ENCODE peak calls at places on chromosomes 16 and 17, in seven cellular contexts. K, Y, B, U, G, R and F are unnamed samples.

GRCh38 chr16:10579575-10579964 is 828 bp downstream of the EMP2 start:
- DNase-seq in K (no peak), G (no peak), U (no peak), R (no peak), Y (no peak), B (no peak), F (no peak)

GRCh38 chr16:66878067-66878466 is 2.2 kb upstream of the PDP2 start:
- DNase-seq in R (no peak), B (peak), U (no peak), G (no peak), K (peak), Y (no peak), F (no peak)

GRCh38 chr16:3401719-3402397 is 843 bp downstream of the ZNF174 start:
- DNase-seq in K (peak), Y (no peak), G (no peak), R (no peak), B (no peak), U (peak), F (no peak)

GRCh38 chr17:28745052-28745776 is 1.4 kb downstream of the TRAF4 start:
- DNase-seq in U (peak), R (peak), Y (peak), G (peak), B (peak), K (peak), F (no peak)

GRCh38 chr17:75404739-75405364 is 626 bp downstream of the GRB2 start:
- DNase-seq in G (peak), B (peak), Y (no peak), U (no peak), R (peak), K (peak), F (peak)

GRCh38 chr17:37417852-37418251 is 11.2 kb downstream of the TADA2A start:
- DNase-seq in K (peak), Y (no peak), R (no peak), B (no peak), G (no peak), U (no peak), F (no peak)

GRCh38 chr16:55643161-55643970 is 12.4 kb upstream of the SLC6A2 start:
- DNase-seq in B (no peak), Y (no peak), U (no peak), K (peak), R (no peak), G (no peak), F (no peak)

GRCh38 chr17:15409721-15410247 is 57.6 kb downstream of the CDRT4 start:
- DNase-seq in R (no peak), B (peak), G (no peak), K (peak), Y (peak), U (peak), F (no peak)

GRCh38 chr17:48483471-48484131 is 47.2 kb downstream of the HOXB1 start:
- DNase-seq in Y (peak), K (peak), R (no peak), G (no peak), U (no peak), B (peak), F (peak)

GRCh38 chr16:47258874-47259461 is 115.2 kb upstream of the NETO2 start:
- DNase-seq in Y (peak), U (peak), G (no peak), R (no peak), K (peak), B (peak), F (peak)

GRCh38 chr17:10879110-10879509 is 41.2 kb upstream of the PIRT start:
- DNase-seq in B (no peak), G (no peak), K (peak), U (no peak), Y (no peak), R (no peak), F (no peak)

GRCh38 chr17:4576729-4577322 is 7.5 kb upstream of the SMTNL2 start:
- DNase-seq in R (no peak), U (no peak), K (no peak), B (no peak), Y (no peak), G (no peak), F (no peak)

GRCh38 chr16:1964046-1964505 is 550 bp downstream of the RPS2 start:
- DNase-seq in K (peak), U (no peak), G (peak), B (no peak), Y (no peak), R (no peak), F (no peak)

GRCh38 chr16:75102595-75102994 is 14.0 kb downstream of the LDHD start:
- DNase-seq in G (no peak), K (no peak), U (no peak), B (no peak), R (no peak), Y (no peak), F (no peak)

GRCh38 chr17:12522743-12523181 is 142.9 kb upstream of the MYOCD start:
- DNase-seq in U (no peak), R (no peak), B (peak), G (no peak), Y (no peak), K (peak), F (no peak)

GRCh38 chr17:80381416-80381923 is 33.5 kb upstream of the ENDOV start:
- DNase-seq in K (no peak), G (no peak), B (no peak), U (no peak), R (no peak), Y (no peak), F (no peak)

GRCh38 chr17:63162406-63163157 is 196.5 kb downstream of the TANC2 start:
- DNase-seq in R (no peak), B (no peak), U (no peak), G (no peak), K (no peak), Y (no peak), F (no peak)

GRCh38 chr17:28498652-28499365 is 7.3 kb upstream of the FOXN1 start:
- DNase-seq in R (no peak), B (no peak), G (no peak), K (no peak), U (no peak), Y (no peak), F (no peak)

GRCh38 chr16:17556276-17557052 is 85.7 kb upstream of the XYLT1 start:
- DNase-seq in B (no peak), U (no peak), G (no peak), R (no peak), K (peak), Y (no peak), F (no peak)

GRCh38 chr16:88764913-88765349 is 20.1 kb downstream of the PIEZO1 start:
- DNase-seq in K (peak), Y (no peak), R (no peak), G (no peak), B (peak), U (no peak), F (no peak)

GRCh38 chr16:81668243-81669097 is 110.6 kb upstream of the PLCG2 start:
- DNase-seq in U (no peak), B (no peak), R (no peak), K (peak), Y (no peak), G (no peak), F (no peak)

GRCh38 chr17:31579265-31579664 is 187.8 kb downstream of the RAB11FIP4 start:
- DNase-seq in Y (no peak), R (no peak), U (peak), K (peak), B (peak), G (no peak), F (no peak)

GRCh38 chr16:414395-415169 is 10.9 kb upstream of the RAB11FIP3 start:
- DNase-seq in B (no peak), R (no peak), G (no peak), U (no peak), K (peak), Y (no peak), F (no peak)

GRCh38 chr17:43943769-43944418 is 1.6 kb upstream of the PPY start:
- DNase-seq in K (peak), Y (peak), G (peak), B (peak), R (peak), U (peak), F (peak)

GRCh38 chr16:86993426-86994110 is 323.6 kb downstream of the C16orf95 start:
- DNase-seq in R (no peak), K (no peak), U (no peak), Y (no peak), G (no peak), B (no peak), F (no peak)

GRCh38 chr17:42061641-42062487 is 11.5 kb upstream of the C17orf113 start:
- DNase-seq in U (no peak), G (no peak), Y (no peak), K (no peak), B (no peak), R (no peak), F (no peak)

GRCh38 chr16:85806539-85806938 is 7.0 kb downstream of the COX4I1 start:
- DNase-seq in R (no peak), K (no peak), G (no peak), Y (no peak), B (no peak), U (no peak), F (no peak)

GRCh38 chr16:84754353-84754856 is 54.6 kb downstream of the USP10 start:
- DNase-seq in K (peak), G (peak), B (peak), R (peak), Y (peak), U (peak), F (peak)

GRCh38 chr16:10181196-10182162 is 749 bp downstream of the GRIN2A start:
- DNase-seq in G (no peak), B (peak), R (no peak), Y (peak), U (peak), K (peak), F (no peak)

GRCh38 chr17:9266769-9267168 is 245.5 kb downstream of the NTN1 start:
- DNase-seq in U (no peak), K (no peak), B (no peak), R (no peak), G (no peak), Y (no peak), F (no peak)

GRCh38 chr17:3667366-3668278 is 756 bp downstream of the TAX1BP3 start:
- DNase-seq in Y (peak), K (peak), G (no peak), U (peak), R (peak), B (peak), F (no peak)

GRCh38 chr17:82668631-82669099 is 20.4 kb upstream of the WDR45B start:
- DNase-seq in U (peak), R (no peak), G (no peak), Y (no peak), K (peak), B (peak), F (no peak)